ENCODE peak calls at places on chromosomes 7 and 10, in ten cellular contexts. Z, G, M, D, W, N, A, X, T and I are unnamed samples.

GRCh38 chr7:12635830-12636229 is 51.6 kb upstream of the ARL4A start:
- DNase-seq in N (no peak), X (no peak), M (no peak), W (no peak), G (no peak), T (no peak), A (no peak), D (no peak), Z (no peak), I (no peak)

GRCh38 chr10:45526309-45526708 is 146.3 kb downstream of the ZFAND4 start:
- DNase-seq in T (no peak), W (no peak), Z (no peak), M (no peak), D (peak; percentile 10), G (no peak), X (no peak), N (no peak), A (no peak), I (no peak)

GRCh38 chr7:32536585-32536984 is 41.3 kb downstream of the AVL9 start:
- DNase-seq in X (no peak), T (peak; percentile 66), M (peak; percentile 30), W (no peak), A (no peak), D (peak; percentile 67), G (no peak), Z (no peak), N (no peak), I (no peak)

GRCh38 chr10:99369126-99369525 is 40.0 kb downstream of the CNNM1 start:
- DNase-seq in G (no peak), M (no peak), D (no peak), N (no peak), A (no peak), T (no peak), Z (no peak), W (no peak), X (no peak), I (no peak)

GRCh38 chr7:134355925-134356324 is 39.2 kb upstream of the SLC35B4 start:
- DNase-seq in T (peak; percentile 35), G (no peak), M (no peak), D (no peak), N (peak; percentile 49), A (no peak), Z (peak; percentile 32), X (no peak), W (no peak), I (no peak)

GRCh38 chr7:50652400-50653115 is 87.4 kb upstream of the DDC start:
- DNase-seq in M (no peak), N (no peak), D (peak; percentile 17), G (no peak), A (no peak), X (no peak), Z (no peak), T (no peak), W (no peak), I (no peak)

GRCh38 chr10:66828957-66829356 is 96.9 kb upstream of the LRRTM3 start:
- DNase-seq in T (no peak), D (no peak), Z (no peak), M (no peak), G (no peak), W (no peak), A (no peak), X (no peak), N (no peak), I (no peak)

GRCh38 chr7:7104314-7104698 is 78.0 kb upstream of the C1GALT1 start:
- DNase-seq in D (peak; percentile 41), N (no peak), G (no peak), T (peak; percentile 17), A (no peak), Z (no peak), X (no peak), W (no peak), M (no peak), I (no peak)

DNA sequence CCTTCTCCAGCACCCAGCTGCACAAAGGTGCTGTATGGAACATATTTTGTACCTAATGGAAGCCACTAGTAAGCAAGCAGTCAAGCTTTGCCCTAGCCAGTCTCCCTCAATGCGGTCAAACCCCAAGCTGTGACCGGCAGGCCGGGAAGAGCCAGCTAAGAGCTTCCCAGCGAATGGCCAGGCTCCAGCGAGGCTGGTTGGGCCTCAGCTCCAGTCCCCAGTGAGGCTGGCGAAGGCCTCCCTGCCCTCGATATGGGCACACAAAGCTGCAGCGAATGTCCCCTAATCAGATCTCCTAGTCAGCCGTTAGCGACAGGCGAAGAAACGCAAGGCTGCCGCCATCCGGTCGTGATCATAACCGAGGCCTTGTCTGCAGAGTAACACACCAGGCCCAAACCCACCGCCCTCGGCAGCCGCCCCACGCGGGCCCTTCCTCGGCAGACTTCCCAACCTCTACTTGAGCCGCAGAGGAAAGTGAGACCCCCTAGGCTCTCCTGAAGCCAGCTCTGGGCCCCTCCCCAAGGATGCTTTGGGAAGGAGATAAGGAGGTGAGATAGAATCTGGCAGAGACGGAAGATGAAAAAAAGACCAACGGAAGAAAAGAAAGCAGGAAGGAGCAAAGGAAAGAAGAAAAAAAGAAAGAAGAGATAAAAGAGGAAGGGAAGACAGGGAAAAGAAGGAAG is 3.1 kb upstream of the HOXA9 start:
- DNase-seq in A (no peak), W (peak; percentile 59), T (no peak), N (peak; percentile 37), Z (peak; percentile 7), D (no peak), X (peak; percentile 35), G (no peak), M (no peak), I (peak; percentile 45)
- TF ChIP-seq CTCF in A (no peak), W (peak; percentile 6), T (no peak), N (no peak), Z (no peak), D (no peak), X (no peak), G (no peak), M (no peak), I (no peak)

GRCh38 chr10:87863102-87863943 is at the start of the genes KLLN and PTEN:
- DNase-seq in Z (peak; percentile 93), X (peak; percentile 84), T (peak; percentile 95), A (peak; percentile 91), D (peak; percentile 95), W (peak; percentile 96), M (peak; percentile 73), G (peak; percentile 84), N (peak; percentile 92), I (peak; percentile 79)
- TF ChIP-seq CTCF in Z (no peak), X (no peak), T (no peak), A (no peak), D (no peak), W (peak; percentile 6), M (no peak), G (no peak), N (no peak), I (no peak)

GRCh38 chr10:103854687-103855423 is 521 bp downstream of the SH3PXD2A start:
- DNase-seq in W (peak; percentile 63), D (no peak), T (no peak), N (no peak), G (no peak), A (no peak), Z (peak; percentile 57), X (peak; percentile 53), M (no peak), I (no peak)
- TF ChIP-seq CTCF in W (peak; percentile 47), D (peak; percentile 22), T (peak; percentile 19), N (no peak), G (no peak), A (no peak), Z (peak; percentile 43), X (no peak), M (peak; percentile 27), I (no peak)

DNA sequence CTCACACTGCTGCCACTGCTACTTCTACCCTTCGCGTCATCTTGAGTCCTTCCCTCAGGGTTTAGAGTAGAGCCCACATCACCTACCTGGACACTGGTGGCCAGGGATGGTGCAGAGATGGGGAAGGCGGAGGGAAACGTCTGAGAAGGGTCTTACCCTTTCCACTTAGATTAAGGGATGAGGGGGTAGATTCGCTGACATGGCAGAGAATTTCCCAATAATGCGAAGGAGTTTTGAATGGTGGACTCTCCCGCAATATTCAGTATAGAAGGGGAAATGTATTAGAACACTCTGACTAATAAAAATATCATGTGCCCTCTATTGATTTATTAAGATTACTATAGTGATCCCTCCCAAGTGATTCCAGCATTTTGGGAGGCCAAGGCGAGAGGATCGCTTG is 209.5 kb upstream of the KIAA1217 start:
- DNase-seq in D (no peak), W (no peak), N (no peak), Z (no peak), X (no peak), M (no peak), T (no peak), G (no peak), A (no peak), I (no peak)
- TF ChIP-seq CTCF in D (no peak), W (no peak), N (no peak), Z (no peak), X (no peak), M (no peak), T (no peak), G (no peak), A (no peak), I (no peak)

GRCh38 chr10:72335394-72336258 is 19.1 kb downstream of the DNAJB12 start:
- DNase-seq in W (no peak), Z (peak; percentile 74), T (peak; percentile 88), G (peak; percentile 53), M (peak; percentile 87), N (no peak), D (peak; percentile 93), A (no peak), X (no peak), I (peak; percentile 81)
- TF ChIP-seq CTCF in W (no peak), Z (peak; percentile 30), T (no peak), G (no peak), M (peak; percentile 12), N (no peak), D (peak; percentile 43), A (no peak), X (no peak), I (no peak)